ENCODE peak calls at places on chromosomes 6 and 20, in six cellular contexts. X is transverse colon, D is RWPE1, V is OCI-LY7, J is NB4, H is endodermal cell. Q is an unnamed sample.

GRCh38 chr20:59014680-59015389 is 4.4 kb upstream of the TUBB1 start:
- DNase-seq in H (no peak), D (no peak), X (no peak), J (no peak), V (no peak), Q (no peak)

GRCh38 chr20:61731363-61732181 is 334.1 kb downstream of the TAF4 start:
- DNase-seq in D (peak), X (no peak), H (no peak), J (peak), V (no peak), Q (no peak)

GRCh38 chr6:111823831-111824607 is 49.2 kb downstream of the FYN start:
- DNase-seq in X (no peak), J (peak), H (no peak), D (peak), V (no peak), Q (no peak)

GRCh38 chr6:42599558-42599957 is 35.7 kb downstream of the UBR2 start:
- DNase-seq in J (peak), X (no peak), V (no peak), H (no peak), D (no peak), Q (no peak)

GRCh38 chr6:109059591-109060021 is 35.0 kb downstream of the SESN1 start:
- DNase-seq in V (peak), D (peak), H (no peak), J (peak), X (no peak), Q (no peak)

GRCh38 chr6:35216832-35217811 is 3.4 kb downstream of the SCUBE3 start:
- DNase-seq in D (no peak), X (no peak), J (no peak), V (no peak), H (peak), Q (no peak)

GRCh38 chr6:396126-396520 is 4.6 kb downstream of the IRF4 start:
- DNase-seq in D (no peak), V (no peak), X (no peak), J (no peak), H (no peak), Q (no peak)

GRCh38 chr20:8788831-8789230 is 280.1 kb upstream of the PLCB4 start:
- DNase-seq in H (no peak), D (no peak), X (peak), V (no peak), J (no peak), Q (no peak)

GRCh38 chr6:57134954-57135353 is 37.2 kb upstream of the BAG2 start:
- DNase-seq in J (no peak), H (no peak), V (no peak), D (no peak), X (no peak), Q (no peak)

GRCh38 chr6:98487612-98488011 is 346.8 kb upstream of the POU3F2 start:
- DNase-seq in H (peak), V (no peak), D (no peak), J (no peak), X (no peak), Q (no peak)

GRCh38 chr20:62774762-62775161 is 21.5 kb upstream of the MRGBP start:
- DNase-seq in D (no peak), H (no peak), X (no peak), J (no peak), V (no peak), Q (no peak)

GRCh38 chr20:62772103-62772611 is 24.1 kb upstream of the MRGBP start:
- DNase-seq in J (no peak), D (no peak), X (no peak), H (no peak), V (no peak), Q (no peak)

GRCh38 chr20:62772618-62772993 is 23.7 kb upstream of the MRGBP start:
- DNase-seq in X (no peak), D (no peak), V (no peak), H (no peak), J (no peak), Q (no peak)

GRCh38 chr20:62774076-62774714 is 22.1 kb upstream of the MRGBP start:
- DNase-seq in J (no peak), V (no peak), D (no peak), H (no peak), X (no peak), Q (no peak)

GRCh38 chr20:62772994-62773858 is 23.0 kb upstream of the MRGBP start:
- DNase-seq in H (no peak), J (peak), D (peak), X (no peak), V (no peak), Q (no peak)
- TF ChIP-seq CTCF in H (no peak), J (no peak), D (no peak), X (no peak), V (no peak), Q (no peak)

GRCh38 chr20:53956013-53956715 is 114.2 kb downstream of the BCAS1 start:
- DNase-seq in H (no peak), J (no peak), D (no peak), X (no peak), V (no peak), Q (no peak)

GRCh38 chr20:53954734-53955658 is 115.4 kb downstream of the BCAS1 start:
- DNase-seq in V (no peak), D (no peak), X (no peak), J (no peak), H (no peak), Q (no peak)

GRCh38 chr20:53958240-53958639 is 112.2 kb downstream of the BCAS1 start:
- DNase-seq in J (no peak), H (no peak), D (no peak), V (no peak), X (no peak), Q (no peak)

GRCh38 chr20:53959849-53960585 is 110.4 kb downstream of the BCAS1 start:
- DNase-seq in V (no peak), J (no peak), X (no peak), D (no peak), H (no peak), Q (no peak)

GRCh38 chr20:53957421-53958172 is 112.8 kb downstream of the BCAS1 start:
- DNase-seq in D (no peak), V (peak), X (no peak), J (no peak), H (no peak), Q (no peak)
- TF ChIP-seq CTCF in D (no peak), V (peak), X (no peak), J (peak), H (peak), Q (no peak)

GRCh38 chr6:47476794-47477496 is 644 bp upstream of the CD2AP start:
- DNase-seq in J (no peak), H (peak), X (no peak), D (no peak), V (peak), Q (no peak)

GRCh38 chr6:47479156-47479541 is 1.6 kb downstream of the CD2AP start:
- DNase-seq in V (peak), H (no peak), D (no peak), J (no peak), X (no peak), Q (no peak)

GRCh38 chr6:47478233-47479155 is 905 bp downstream of the CD2AP start:
- DNase-seq in D (peak), V (peak), X (peak), H (peak), J (no peak), Q (no peak)

GRCh38 chr6:47479874-47480273 is 2.3 kb downstream of the CD2AP start:
- DNase-seq in X (no peak), H (no peak), V (no peak), J (no peak), D (no peak), Q (no peak)

GRCh38 chr6:47477497-47478232 is at the start of gene CD2AP:
- DNase-seq in D (peak), V (peak), H (peak), J (peak), X (peak), Q (peak)
- TF ChIP-seq CTCF in D (peak), V (peak), H (peak), J (no peak), X (peak), Q (peak)

DNA sequence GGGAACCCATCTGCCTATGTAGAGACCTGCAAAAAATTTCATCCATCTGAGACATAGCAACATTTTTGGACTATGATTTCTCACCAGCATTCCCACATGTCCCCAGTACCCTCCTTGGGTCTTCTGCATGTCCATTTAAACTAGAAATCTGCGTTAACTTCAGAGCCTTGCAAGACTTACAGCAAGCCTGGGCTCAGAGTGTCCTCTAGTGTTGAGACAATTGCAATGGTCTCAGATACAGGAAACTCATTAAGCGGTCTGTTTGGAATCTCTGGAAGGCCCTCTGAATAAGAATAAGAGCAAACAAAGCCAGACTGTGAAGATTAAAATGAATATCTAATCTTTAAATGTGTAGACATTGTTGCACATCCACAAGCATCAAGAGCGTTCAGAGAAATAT is 20.5 kb upstream of the PI3 start:
- DNase-seq in X (no peak), J (peak), V (peak), H (no peak), D (no peak), Q (no peak)
- TF ChIP-seq CTCF in X (no peak), J (no peak), V (no peak), H (peak), D (no peak), Q (no peak)

DNA sequence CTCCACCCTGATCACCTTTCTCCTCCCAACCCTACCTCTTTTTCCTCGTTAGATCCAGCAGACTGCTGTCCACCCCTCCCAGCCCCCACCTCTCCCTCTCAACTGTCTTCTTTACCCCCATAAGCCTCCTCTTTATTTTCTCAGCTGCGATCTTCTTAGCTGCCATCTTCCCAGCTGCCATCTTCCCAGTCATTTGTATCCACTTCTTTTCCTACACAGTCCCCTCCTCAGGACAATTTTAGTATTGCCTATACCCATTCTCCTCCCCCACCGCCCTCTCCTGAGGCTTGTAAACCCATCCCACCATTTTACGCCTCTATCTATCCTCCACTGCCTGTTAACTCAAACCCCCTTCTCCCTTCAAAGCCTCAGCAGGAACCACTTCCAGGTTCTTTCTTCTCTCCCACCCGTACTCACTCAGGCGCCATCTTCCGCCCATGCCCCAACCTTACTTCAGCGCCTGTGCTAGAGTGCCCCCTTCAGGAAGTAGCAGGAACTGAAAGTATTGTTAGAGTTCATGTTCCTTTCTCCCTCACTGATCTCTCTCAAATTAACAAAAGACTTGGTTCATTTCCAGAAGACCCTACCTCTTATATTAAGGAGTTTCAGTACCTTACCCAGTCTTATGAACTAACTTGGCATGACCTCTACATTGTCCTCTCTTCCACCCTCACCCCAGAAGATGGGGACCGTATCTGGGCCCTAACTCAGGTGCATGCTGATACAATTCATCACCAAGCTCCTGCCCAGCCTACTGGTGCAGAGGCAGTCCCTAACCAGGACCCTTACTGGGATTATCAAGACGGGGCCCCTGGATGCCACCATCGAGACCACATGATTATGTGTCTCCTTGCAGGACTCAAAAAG is 236.0 kb downstream of the ADGRG6 start:
- DNase-seq in H (peak), D (no peak), X (no peak), V (peak), J (peak), Q (no peak)
- TF ChIP-seq CTCF in H (peak), D (no peak), X (no peak), V (peak), J (peak), Q (peak)